ENCODE peak calls at places on chromosomes 11 and 22, in four cellular contexts. H is thyroid gland, N is esophagus squamous epithelium, J is tibial nerve. C is an unnamed sample.

GRCh38 chr11:95296165-95296564 is 65.2 kb upstream of the SESN3 start:
- DNase-seq in H (peak), N (no peak), J (no peak), C (peak)

GRCh38 chr11:46176421-46176820 is 55.2 kb upstream of the PHF21A start:
- DNase-seq in H (no peak), N (no peak), J (no peak), C (no peak)

GRCh38 chr11:126383301-126384052 is 28.0 kb downstream of the ST3GAL4 start:
- DNase-seq in H (no peak), N (no peak), J (no peak), C (peak)

GRCh38 chr11:65653229-65654225 is 9.2 kb downstream of the RELA start:
- DNase-seq in H (peak), N (no peak), J (no peak), C (no peak)

GRCh38 chr11:9716275-9717039 is 52.6 kb downstream of the SWAP70 start:
- DNase-seq in H (no peak), N (no peak), J (no peak), C (no peak)

GRCh38 chr11:33147559-33147958 is 13.7 kb downstream of the CSTF3 start:
- DNase-seq in H (no peak), N (no peak), J (no peak), C (no peak)

GRCh38 chr11:1746516-1746931 is 3.9 kb downstream of the IFITM10 start:
- DNase-seq in H (no peak), N (no peak), J (no peak), C (no peak)

GRCh38 chr11:18567081-18567480 is 21.5 kb downstream of the UEVLD start:
- DNase-seq in H (no peak), N (no peak), J (no peak), C (no peak)

GRCh38 chr11:83520849-83521248 is 234.7 kb upstream of the CCDC90B start:
- DNase-seq in H (no peak), N (no peak), J (no peak), C (no peak)

GRCh38 chr11:1072116-1072820 is 2.4 kb upstream of the MUC2 start:
- DNase-seq in H (no peak), N (no peak), J (no peak), C (peak)

GRCh38 chr11:74577624-74578396 is 14.6 kb upstream of the POLD3 start:
- DNase-seq in H (no peak), N (no peak), J (no peak), C (no peak)

GRCh38 chr11:10488581-10489443 is 33.7 kb downstream of the AMPD3 start:
- DNase-seq in H (peak), N (peak), J (no peak), C (no peak)

GRCh38 chr22:45938913-45939312 is 38.0 kb downstream of the WNT7B start:
- DNase-seq in H (no peak), N (no peak), J (no peak), C (no peak)

GRCh38 chr22:45937960-45938359 is 39.0 kb downstream of the WNT7B start:
- DNase-seq in H (no peak), N (no peak), J (no peak), C (no peak)

GRCh38 chr22:45942787-45943493 is 34.0 kb downstream of the WNT7B start:
- DNase-seq in H (no peak), N (no peak), J (no peak), C (no peak)

GRCh38 chr22:45945621-45946020 is 31.3 kb downstream of the WNT7B start:
- DNase-seq in H (no peak), N (no peak), J (no peak), C (no peak)

GRCh38 chr22:45942344-45942743 is 34.6 kb downstream of the WNT7B start:
- DNase-seq in H (no peak), N (no peak), J (no peak), C (no peak)
- TF ChIP-seq CTCF in H (no peak), N (no peak), J (no peak), C (no peak)

DNA sequence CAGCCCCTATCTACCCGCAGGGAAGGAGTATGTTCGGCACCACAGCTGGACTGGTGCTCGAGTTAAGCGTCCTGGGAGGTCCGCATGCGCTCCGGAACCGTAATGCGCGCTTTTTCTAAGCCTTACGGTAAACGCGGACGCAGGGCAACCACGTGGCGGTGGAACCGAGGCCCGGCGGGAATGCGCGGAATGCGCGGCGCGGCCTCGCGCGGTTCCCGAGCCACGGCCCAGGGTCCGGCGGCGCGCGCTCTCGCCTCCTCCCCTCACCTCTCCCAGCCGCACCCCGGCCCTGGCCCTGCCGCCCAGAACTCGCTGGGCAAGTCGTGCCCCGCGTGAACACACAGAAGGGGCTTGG is 4.5 kb upstream of the CCND1 start:
- DNase-seq in H (peak), N (no peak), J (peak), C (no peak)
- TF ChIP-seq POLR2A in H (no peak), N (no peak), J (peak), C (peak)

GRCh38 chr11:121418625-121419114 is 33.4 kb upstream of the SORL1 start:
- DNase-seq in H (no peak), N (no peak), J (peak), C (no peak)

GRCh38 chr11:121419839-121420238 is 32.3 kb upstream of the SORL1 start:
- DNase-seq in H (no peak), N (no peak), J (peak), C (no peak)

GRCh38 chr11:121420398-121420797 is 31.7 kb upstream of the SORL1 start:
- DNase-seq in H (no peak), N (no peak), J (no peak), C (no peak)

GRCh38 chr11:121422675-121423074 is 29.4 kb upstream of the SORL1 start:
- DNase-seq in H (no peak), N (no peak), J (no peak), C (no peak)

GRCh38 chr11:121421149-121421906 is 30.8 kb upstream of the SORL1 start:
- DNase-seq in H (no peak), N (no peak), J (no peak), C (no peak)
- TF ChIP-seq CTCF in H (no peak), N (no peak), J (no peak), C (no peak)

DNA sequence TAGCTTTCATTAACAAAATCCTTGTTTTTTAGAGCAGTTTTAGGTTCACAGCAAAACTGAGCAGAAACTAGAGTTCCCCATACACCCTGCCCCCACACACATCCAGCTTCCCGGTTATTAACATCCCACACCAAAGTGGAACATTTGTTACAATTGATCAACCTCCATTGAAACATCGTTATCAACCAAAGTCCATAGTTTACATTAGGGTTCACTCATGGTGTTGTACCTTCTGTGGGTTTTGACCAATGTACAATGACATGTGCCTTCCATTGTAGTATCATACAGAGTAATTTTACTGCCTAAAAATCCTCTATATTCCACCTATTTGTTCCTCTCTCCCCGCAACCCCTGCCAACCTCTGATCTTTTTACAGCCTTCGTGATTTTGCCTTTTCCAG is 28.5 kb downstream of the PRDM11 start:
- DNase-seq in H (no peak), N (no peak), J (no peak), C (no peak)
- TF ChIP-seq POLR2A in H (no peak), N (no peak), J (no peak), C (no peak)

C was measured in uterus.